ENCODE peak calls at places on chromosomes 16 and 17, in seven cellular contexts. E is DMS79; V is WTC11; O is stimulated activated CD8-positive, alpha-beta memory T cell treated with anti-CD3 and anti-CD28 coated beads, Interleukin-2, amount 100 ng/mL, for 48 hours; W is epithelial cell of esophagus; P is HepG2; F is MV-4-11. K is an unnamed sample.

GRCh38 chr16:57299009-57299718 is 14.7 kb upstream of the PLLP start:
- DNase-seq in E (no peak), V (peak; percentile 50), O (no peak), W (peak; percentile 75), P (peak; percentile 71), F (no peak), K (peak; percentile 62)

GRCh38 chr16:67447508-67448076 is 16.7 kb downstream of the HSD11B2 start:
- DNase-seq in E (no peak), V (peak; percentile 62), O (peak; percentile 56), W (peak; percentile 30), P (peak; percentile 49), F (peak; percentile 80), K (peak; percentile 53)

GRCh38 chr16:12664334-12664733 is 139.4 kb downstream of the CPPED1 start:
- DNase-seq in E (no peak), V (no peak), O (no peak), W (no peak), P (no peak), F (no peak), K (no peak)

GRCh38 chr17:61081959-61082358 is 317.7 kb upstream of the TBX2 start:
- DNase-seq in E (no peak), V (no peak), O (no peak), W (no peak), P (no peak), F (no peak), K (no peak)

GRCh38 chr17:45992904-45993303 is 6.1 kb upstream of the STH start:
- DNase-seq in E (no peak), V (no peak), O (no peak), W (no peak), P (no peak), F (no peak), K (no peak)

GRCh38 chr16:70565053-70565452 is 41.4 kb downstream of the SF3B3 start:
- DNase-seq in E (no peak), V (no peak), O (no peak), W (no peak), P (no peak), F (no peak), K (no peak)

GRCh38 chr16:70520612-70521297 is 2.6 kb downstream of the COG4 start:
- DNase-seq in E (no peak), V (no peak), O (no peak), W (peak; percentile 59), P (no peak), F (peak; percentile 90), K (no peak)

GRCh38 chr17:80829166-80829813 is 162.4 kb upstream of the CHMP6 start:
- DNase-seq in E (no peak), V (no peak), O (no peak), W (no peak), P (no peak), F (no peak), K (no peak)

GRCh38 chr16:69396187-69397061 is 10.6 kb upstream of the TERF2 start:
- DNase-seq in E (peak; percentile 32), V (peak; percentile 71), O (peak; percentile 28), W (peak; percentile 92), P (peak; percentile 99), F (peak; percentile 99), K (peak; percentile 70)

GRCh38 chr16:4475880-4476790 is at the start of gene HMOX2:
- DNase-seq in E (peak; percentile 71), V (peak; percentile 96), O (peak; percentile 92), W (peak; percentile 96), P (peak; percentile 86), F (peak; percentile 89), K (peak; percentile 98)

GRCh38 chr17:49218941-49219913 is 8.7 kb downstream of the ABI3 start:
- DNase-seq in E (no peak), V (peak; percentile 66), O (peak; percentile 40), W (no peak), P (no peak), F (peak; percentile 63), K (no peak)

GRCh38 chr16:8109510-8110369 is 480.6 kb downstream of the TMEM114 start:
- DNase-seq in E (no peak), V (no peak), O (no peak), W (no peak), P (no peak), F (no peak), K (no peak)

GRCh38 chr17:9287301-9287700 is 266.0 kb downstream of the NTN1 start:
- DNase-seq in E (no peak), V (no peak), O (no peak), W (no peak), P (no peak), F (no peak), K (no peak)

GRCh38 chr16:11094075-11094593 is 149.8 kb downstream of the CLEC16A start:
- DNase-seq in E (peak; percentile 9), V (no peak), O (peak; percentile 57), W (peak; percentile 79), P (no peak), F (peak; percentile 92), K (peak; percentile 29)

K was measured in AG08396.